ENCODE peak calls at places on chromosomes 6 and 20, in eight cellular contexts. O is pancreas, E is adrenal gland, I is testis, A is IMR-90, S is AG04449, H is SK-N-SH, U is astrocyte of the cerebellum. X is an unnamed sample.

GRCh38 chr20:35014537-35014936 is 58.9 kb downstream of the MYH7B start:
- DNase-seq in H (no peak), U (no peak), I (no peak), S (no peak), A (no peak), E (peak), O (no peak), X (no peak)

GRCh38 chr6:167350322-167350721 is 25.4 kb downstream of the TTLL2 start:
- DNase-seq in A (no peak), S (no peak), H (no peak), E (no peak), O (no peak), I (no peak), U (no peak), X (no peak)

GRCh38 chr6:98579941-98580340 is 254.4 kb upstream of the POU3F2 start:
- DNase-seq in A (peak), E (no peak), U (no peak), H (no peak), O (no peak), I (no peak), S (no peak), X (no peak)

GRCh38 chr6:29974901-29975560 is 32.7 kb downstream of the HLA-A start:
- DNase-seq in O (peak), A (no peak), S (no peak), I (no peak), E (no peak), U (no peak), H (no peak), X (no peak)

GRCh38 chr20:21518292-21518991 is 4.6 kb upstream of the NKX2-2 start:
- DNase-seq in E (no peak), H (peak), A (no peak), O (no peak), S (no peak), I (no peak), U (no peak), X (no peak)

GRCh38 chr6:125950293-125950692 is 6.3 kb upstream of the HINT3 start:
- DNase-seq in U (no peak), E (no peak), H (no peak), O (no peak), S (no peak), A (peak), I (no peak), X (peak)

GRCh38 chr6:122833229-122833556 is 44.1 kb downstream of the SMPDL3A start:
- DNase-seq in H (no peak), A (no peak), U (no peak), E (no peak), I (no peak), S (no peak), O (no peak), X (no peak)

GRCh38 chr6:115945806-115946205 is 114.9 kb downstream of the FRK start:
- DNase-seq in S (no peak), H (no peak), I (no peak), E (no peak), A (no peak), O (no peak), U (no peak), X (peak)

GRCh38 chr6:136791296-136792065 is 796 bp downstream of the MAP3K5 start:
- DNase-seq in U (no peak), S (no peak), A (peak), H (peak), O (peak), E (peak), I (peak), X (peak)

GRCh38 chr6:26329763-26330511 is 35.1 kb upstream of the BTN3A2 start:
- DNase-seq in E (no peak), H (no peak), A (peak), S (no peak), I (no peak), O (no peak), U (no peak), X (peak)

GRCh38 chr6:88815491-88815890 is 147.9 kb downstream of the RNGTT start:
- DNase-seq in U (no peak), A (no peak), O (no peak), E (no peak), I (no peak), S (no peak), H (no peak), X (no peak)

GRCh38 chr20:17859002-17859615 is 109.5 kb downstream of the SNX5 start:
- DNase-seq in E (no peak), O (peak), S (no peak), U (no peak), A (no peak), H (no peak), I (no peak), X (no peak)

GRCh38 chr6:135382182-135382628 is 115.3 kb downstream of the AHI1 start:
- DNase-seq in E (no peak), U (no peak), A (no peak), I (no peak), O (no peak), S (no peak), H (no peak), X (no peak)

GRCh38 chr20:50242178-50242514 is 51.5 kb downstream of the CEBPB start:
- DNase-seq in E (no peak), I (no peak), U (no peak), S (no peak), O (no peak), H (no peak), A (no peak), X (no peak)

GRCh38 chr6:50277774-50278173 is 228.0 kb upstream of the DEFB112 start:
- DNase-seq in H (no peak), E (no peak), I (no peak), O (no peak), S (no peak), A (no peak), U (no peak), X (no peak)

GRCh38 chr6:130717657-130718056 is 109.5 kb upstream of the SMLR1 start:
- DNase-seq in H (no peak), O (no peak), S (no peak), A (no peak), U (peak), I (no peak), E (no peak), X (no peak)

GRCh38 chr6:5190467-5190866 is 70.3 kb downstream of the LYRM4 start:
- DNase-seq in O (no peak), U (peak), I (no peak), A (peak), S (peak), H (no peak), E (no peak), X (peak)

DNA sequence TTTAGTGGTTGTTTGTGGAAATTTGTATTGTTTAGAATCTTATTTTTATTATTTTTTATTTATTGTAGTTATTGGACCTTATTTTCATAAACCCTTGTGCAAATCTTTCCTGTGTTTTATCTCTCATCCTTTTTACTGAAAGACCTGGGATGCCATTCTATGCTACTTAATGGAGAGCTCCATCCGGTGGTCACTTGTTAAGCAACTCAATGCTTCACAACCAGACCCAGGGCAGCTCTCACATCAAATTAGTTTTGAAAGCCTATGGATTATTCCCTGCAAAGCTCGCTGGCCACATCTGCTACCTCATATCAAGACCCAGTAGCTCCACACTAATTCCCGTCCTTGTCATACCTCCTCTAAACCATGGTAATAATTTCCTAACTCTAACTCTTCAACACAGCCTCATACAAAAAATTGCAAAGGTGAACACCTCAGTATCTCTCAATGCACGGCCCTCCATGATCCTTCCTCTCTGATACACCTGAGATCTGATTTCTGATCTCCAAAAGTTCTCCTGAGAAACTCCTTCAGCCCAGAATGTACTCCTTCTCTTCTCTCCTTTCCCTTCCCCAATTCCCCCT is 296.6 kb upstream of the MANEA start:
- DNase-seq in H (peak), A (peak), U (peak), O (no peak), S (no peak), I (peak), E (no peak), X (peak)
- TF ChIP-seq CTCF in H (peak), A (peak), U (peak), O (no peak), S (no peak), I (no peak), E (no peak), X (peak)

DNA sequence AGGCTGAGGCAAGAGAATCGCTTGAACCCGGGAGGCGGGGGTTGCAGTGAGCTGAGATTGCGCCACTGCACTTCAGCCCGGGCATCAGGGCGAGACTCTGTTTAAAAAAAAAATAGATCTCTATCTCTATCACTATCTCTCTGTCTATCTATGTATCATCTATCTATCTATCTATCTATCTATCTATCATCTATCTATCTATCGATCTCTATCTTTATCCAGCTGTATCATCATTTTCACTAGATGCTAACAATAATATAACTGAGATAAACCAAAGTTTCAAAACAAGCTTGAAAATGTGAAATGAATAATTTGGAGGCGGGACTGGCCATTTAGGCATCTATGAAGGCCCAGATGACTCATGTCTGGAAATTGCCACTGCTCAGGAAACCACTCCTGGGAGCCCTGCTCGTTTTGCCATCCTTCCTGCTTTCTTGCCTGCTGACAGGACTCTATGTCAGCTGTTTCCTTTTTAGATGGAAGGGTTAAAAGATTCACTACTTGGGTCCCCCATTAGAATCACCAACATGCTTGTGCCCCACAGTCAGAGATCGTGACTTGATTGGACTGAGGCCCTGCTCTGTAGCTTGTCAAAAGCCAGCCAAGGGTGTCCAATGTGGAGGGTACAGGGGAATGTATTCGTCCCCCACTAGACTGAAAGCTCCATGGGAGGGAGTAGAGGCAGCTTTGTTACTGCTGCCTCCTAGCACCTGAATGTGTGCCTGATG is 61.7 kb downstream of the UTRN start:
- DNase-seq in H (no peak), E (no peak), O (no peak), I (no peak), S (peak), U (no peak), A (peak), X (peak)
- H3K4me3 ChIP-seq in H (no peak), E (no peak), O (no peak), I (no peak), S (no peak), U (no peak), A (no peak), X (no peak)

DNA sequence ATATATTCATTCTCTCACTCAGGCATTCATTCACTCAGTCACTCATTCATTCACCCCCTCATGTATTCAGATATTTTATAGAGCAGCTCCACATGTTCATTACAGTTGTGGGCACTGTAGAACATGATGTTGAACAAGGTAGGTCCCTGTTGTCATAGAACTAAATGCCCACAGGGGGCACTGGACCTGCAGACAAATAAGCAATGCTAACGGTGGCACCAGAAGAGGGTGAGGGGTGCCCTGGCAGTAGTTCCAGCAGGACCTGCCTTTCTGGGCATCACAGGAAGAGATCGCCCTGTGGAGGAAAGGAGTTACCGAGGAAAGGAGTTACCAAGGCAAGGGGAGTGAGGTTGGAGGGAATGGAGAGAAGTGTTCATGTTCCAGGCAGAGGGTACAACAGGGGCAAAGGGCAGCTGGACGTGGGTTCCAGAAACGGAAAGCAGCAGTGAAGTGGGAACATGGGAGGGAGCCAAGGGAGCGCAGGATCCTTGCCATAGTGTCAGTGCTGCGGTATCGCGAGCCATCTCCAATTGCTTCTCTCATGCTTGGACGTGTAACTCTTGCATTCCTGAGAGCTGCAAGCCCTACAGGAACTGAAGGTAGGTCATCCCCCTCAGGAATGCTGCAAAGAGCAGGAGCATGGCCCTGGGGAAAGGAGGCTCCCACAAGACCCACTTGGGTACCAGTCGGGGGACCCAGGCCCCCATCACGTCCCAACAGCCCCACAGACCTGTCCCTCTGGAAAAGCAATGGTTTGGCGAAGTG is 128.2 kb downstream of the EDN3 start:
- DNase-seq in U (no peak), E (no peak), S (no peak), O (no peak), H (no peak), I (no peak), A (no peak), X (no peak)
- TF ChIP-seq CTCF in U (no peak), E (no peak), S (no peak), O (no peak), H (peak), I (no peak), A (no peak), X (no peak)

DNA sequence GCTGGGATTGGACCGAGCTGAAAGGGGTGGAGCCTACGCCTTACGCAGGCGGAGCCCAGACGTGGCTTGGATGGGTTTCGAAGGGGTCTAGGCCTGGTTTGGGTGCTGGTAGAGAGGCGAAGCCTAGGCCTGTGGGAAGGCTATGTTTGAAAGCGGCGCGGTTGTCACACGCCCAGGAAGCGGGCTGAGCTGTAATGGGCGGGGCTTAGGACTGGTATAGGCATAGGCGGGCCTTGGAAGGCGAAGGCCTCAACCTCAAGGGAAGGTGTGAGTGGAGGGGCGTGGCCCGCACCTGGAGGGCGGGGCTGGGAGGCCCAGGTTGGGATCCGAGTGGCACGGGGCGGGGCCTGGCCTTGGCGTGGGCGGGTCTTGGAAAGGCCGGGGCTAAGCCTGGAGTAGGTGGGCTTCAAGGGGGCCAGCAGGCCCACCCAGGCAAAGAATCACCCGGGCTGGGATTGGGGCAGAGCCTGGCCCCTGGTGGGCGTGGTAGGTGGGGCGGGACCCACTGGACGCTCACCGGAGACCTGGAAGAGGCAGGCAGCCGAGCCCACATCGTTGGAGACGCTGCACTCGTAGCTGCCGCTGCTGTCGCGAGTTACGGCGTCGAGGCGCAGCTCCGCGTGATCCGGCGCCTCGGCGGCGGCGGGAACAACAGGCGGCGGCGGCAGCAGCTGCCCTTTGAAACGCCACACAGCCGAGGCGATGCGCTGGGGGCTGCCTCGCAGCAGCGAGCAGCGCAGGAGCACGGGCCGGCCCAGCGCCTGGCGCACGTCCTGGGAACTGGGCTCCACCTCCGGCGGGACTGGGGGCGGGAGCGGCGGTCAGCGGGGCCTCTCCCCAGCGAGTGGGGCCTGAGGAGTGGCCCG is 49.0 kb downstream of the MDGA1 start:
- DNase-seq in I (peak), E (no peak), A (no peak), H (no peak), U (no peak), S (no peak), O (no peak), X (no peak)
- H3K4me3 ChIP-seq in I (peak), E (no peak), A (no peak), H (no peak), U (no peak), S (peak), O (no peak), X (no peak)

GRCh38 chr6:143613749-143614148 is 64.0 kb upstream of the PHACTR2 start:
- DNase-seq in H (no peak), S (no peak), O (no peak), A (no peak), U (no peak), E (no peak), I (no peak), X (no peak)
- TF ChIP-seq CTCF in H (no peak), S (no peak), O (no peak), A (no peak), U (no peak), E (no peak), I (no peak), X (no peak)

GRCh38 chr6:41469156-41469950 is 76.8 kb upstream of the FOXP4 start:
- DNase-seq in I (no peak), U (no peak), A (no peak), O (no peak), H (no peak), E (no peak), S (no peak), X (no peak)
- H3K4me3 ChIP-seq in I (no peak), U (no peak), A (no peak), O (no peak), H (no peak), E (no peak), S (no peak), X (no peak)